ENCODE peak calls at places on chromosomes 3 and 15, in four cellular contexts. One of them, this sample, is unnamed.

GRCh38 chr15:89052474-89052873 is 35.8 kb upstream of the ABHD2 start:
- DNase-seq in SIG-M5: no peak
- DNase-seq in nephron progenitor cell: no peak
- DNase-seq in stimulated activated CD8-positive, alpha-beta memory T cell treated with anti-CD3 and anti-CD28 coated beads, Interleukin-12 subunit alpha, Interleukin-12 subunit beta, amount 100 ng/mL, for 4 hours: no peak
- DNase-seq in this sample: no peak

GRCh38 chr15:64775551-64776401 is at the start of gene RBPMS2:
- DNase-seq in SIG-M5: no peak
- DNase-seq in nephron progenitor cell: peak; percentile 69
- DNase-seq in stimulated activated CD8-positive, alpha-beta memory T cell treated with anti-CD3 and anti-CD28 coated beads, Interleukin-12 subunit alpha, Interleukin-12 subunit beta, amount 100 ng/mL, for 4 hours: no peak
- DNase-seq in this sample: no peak

GRCh38 chr15:52281085-52282035 is 14.2 kb downstream of the MYO5C start:
- DNase-seq in nephron progenitor cell: no peak
- DNase-seq in stimulated activated CD8-positive, alpha-beta memory T cell treated with anti-CD3 and anti-CD28 coated beads, Interleukin-12 subunit alpha, Interleukin-12 subunit beta, amount 100 ng/mL, for 4 hours: no peak
- DNase-seq in SIG-M5: no peak
- DNase-seq in this sample: peak; percentile 71

GRCh38 chr15:72202302-72202701 is 4.7 kb upstream of the GRAMD2A start:
- DNase-seq in nephron progenitor cell: no peak
- DNase-seq in SIG-M5: no peak
- DNase-seq in stimulated activated CD8-positive, alpha-beta memory T cell treated with anti-CD3 and anti-CD28 coated beads, Interleukin-12 subunit alpha, Interleukin-12 subunit beta, amount 100 ng/mL, for 4 hours: no peak
- DNase-seq in this sample: no peak

GRCh38 chr3:152235709-152236298 is 32.9 kb upstream of the MBNL1 start:
- DNase-seq in nephron progenitor cell: no peak
- DNase-seq in stimulated activated CD8-positive, alpha-beta memory T cell treated with anti-CD3 and anti-CD28 coated beads, Interleukin-12 subunit alpha, Interleukin-12 subunit beta, amount 100 ng/mL, for 4 hours: no peak
- DNase-seq in SIG-M5: no peak
- DNase-seq in this sample: no peak

GRCh38 chr3:56005196-56005805 is 463.0 kb downstream of the ERC2 start:
- DNase-seq in stimulated activated CD8-positive, alpha-beta memory T cell treated with anti-CD3 and anti-CD28 coated beads, Interleukin-12 subunit alpha, Interleukin-12 subunit beta, amount 100 ng/mL, for 4 hours: no peak
- DNase-seq in nephron progenitor cell: no peak
- DNase-seq in SIG-M5: no peak
- DNase-seq in this sample: no peak

GRCh38 chr3:175951047-175951694 is 1092.0 kb downstream of the NAALADL2 start:
- DNase-seq in stimulated activated CD8-positive, alpha-beta memory T cell treated with anti-CD3 and anti-CD28 coated beads, Interleukin-12 subunit alpha, Interleukin-12 subunit beta, amount 100 ng/mL, for 4 hours: no peak
- DNase-seq in SIG-M5: no peak
- DNase-seq in nephron progenitor cell: no peak
- DNase-seq in this sample: no peak

GRCh38 chr3:115857518-115858136 is 234.3 kb downstream of the GAP43 start:
- DNase-seq in stimulated activated CD8-positive, alpha-beta memory T cell treated with anti-CD3 and anti-CD28 coated beads, Interleukin-12 subunit alpha, Interleukin-12 subunit beta, amount 100 ng/mL, for 4 hours: no peak
- DNase-seq in nephron progenitor cell: no peak
- DNase-seq in SIG-M5: no peak
- DNase-seq in this sample: no peak

GRCh38 chr3:116247510-116248077 is 197.7 kb downstream of the LSAMP start:
- DNase-seq in nephron progenitor cell: no peak
- DNase-seq in SIG-M5: no peak
- DNase-seq in stimulated activated CD8-positive, alpha-beta memory T cell treated with anti-CD3 and anti-CD28 coated beads, Interleukin-12 subunit alpha, Interleukin-12 subunit beta, amount 100 ng/mL, for 4 hours: no peak
- DNase-seq in this sample: no peak

GRCh38 chr15:50262533-50262932 is 3.0 kb downstream of the HDC start:
- DNase-seq in SIG-M5: no peak
- DNase-seq in stimulated activated CD8-positive, alpha-beta memory T cell treated with anti-CD3 and anti-CD28 coated beads, Interleukin-12 subunit alpha, Interleukin-12 subunit beta, amount 100 ng/mL, for 4 hours: peak; percentile 24
- DNase-seq in nephron progenitor cell: no peak
- DNase-seq in this sample: no peak

GRCh38 chr3:51684971-51685751 is 14.1 kb downstream of the TEX264 start:
- DNase-seq in stimulated activated CD8-positive, alpha-beta memory T cell treated with anti-CD3 and anti-CD28 coated beads, Interleukin-12 subunit alpha, Interleukin-12 subunit beta, amount 100 ng/mL, for 4 hours: no peak
- DNase-seq in nephron progenitor cell: no peak
- DNase-seq in SIG-M5: no peak
- DNase-seq in this sample: no peak

GRCh38 chr3:63934041-63934440 is 21.9 kb upstream of the SCAANT1 start:
- DNase-seq in stimulated activated CD8-positive, alpha-beta memory T cell treated with anti-CD3 and anti-CD28 coated beads, Interleukin-12 subunit alpha, Interleukin-12 subunit beta, amount 100 ng/mL, for 4 hours: no peak
- DNase-seq in SIG-M5: no peak
- DNase-seq in nephron progenitor cell: no peak
- DNase-seq in this sample: no peak

GRCh38 chr3:5013021-5013906 is 34.0 kb downstream of the BHLHE40 start:
- DNase-seq in nephron progenitor cell: no peak
- DNase-seq in SIG-M5: peak; percentile 32
- DNase-seq in stimulated activated CD8-positive, alpha-beta memory T cell treated with anti-CD3 and anti-CD28 coated beads, Interleukin-12 subunit alpha, Interleukin-12 subunit beta, amount 100 ng/mL, for 4 hours: no peak
- DNase-seq in this sample: no peak

GRCh38 chr15:39887832-39888231 is 32.2 kb downstream of the GPR176 start:
- DNase-seq in stimulated activated CD8-positive, alpha-beta memory T cell treated with anti-CD3 and anti-CD28 coated beads, Interleukin-12 subunit alpha, Interleukin-12 subunit beta, amount 100 ng/mL, for 4 hours: no peak
- DNase-seq in nephron progenitor cell: no peak
- DNase-seq in SIG-M5: no peak
- DNase-seq in this sample: no peak

GRCh38 chr3:54349231-54349647 is 226.9 kb downstream of the CACNA2D3 start:
- DNase-seq in nephron progenitor cell: no peak
- DNase-seq in stimulated activated CD8-positive, alpha-beta memory T cell treated with anti-CD3 and anti-CD28 coated beads, Interleukin-12 subunit alpha, Interleukin-12 subunit beta, amount 100 ng/mL, for 4 hours: no peak
- DNase-seq in SIG-M5: no peak
- DNase-seq in this sample: peak; percentile 16

GRCh38 chr3:16203031-16203430 is 28.6 kb downstream of the GALNT15 start:
- DNase-seq in SIG-M5: no peak
- DNase-seq in nephron progenitor cell: no peak
- DNase-seq in stimulated activated CD8-positive, alpha-beta memory T cell treated with anti-CD3 and anti-CD28 coated beads, Interleukin-12 subunit alpha, Interleukin-12 subunit beta, amount 100 ng/mL, for 4 hours: no peak
- DNase-seq in this sample: no peak

GRCh38 chr3:45978348-45978747 is 17.3 kb downstream of the FYCO1 start:
- DNase-seq in stimulated activated CD8-positive, alpha-beta memory T cell treated with anti-CD3 and anti-CD28 coated beads, Interleukin-12 subunit alpha, Interleukin-12 subunit beta, amount 100 ng/mL, for 4 hours: no peak
- DNase-seq in SIG-M5: no peak
- DNase-seq in nephron progenitor cell: no peak
- DNase-seq in this sample: no peak

GRCh38 chr3:170813261-170813660 is 56.7 kb downstream of the RPL22L1 start:
- DNase-seq in nephron progenitor cell: no peak
- DNase-seq in stimulated activated CD8-positive, alpha-beta memory T cell treated with anti-CD3 and anti-CD28 coated beads, Interleukin-12 subunit alpha, Interleukin-12 subunit beta, amount 100 ng/mL, for 4 hours: no peak
- DNase-seq in SIG-M5: no peak
- DNase-seq in this sample: no peak

GRCh38 chr3:172546628-172547214 is 23.5 kb upstream of the TNFSF10 start:
- DNase-seq in nephron progenitor cell: no peak
- DNase-seq in SIG-M5: peak; percentile 37
- DNase-seq in stimulated activated CD8-positive, alpha-beta memory T cell treated with anti-CD3 and anti-CD28 coated beads, Interleukin-12 subunit alpha, Interleukin-12 subunit beta, amount 100 ng/mL, for 4 hours: no peak
- DNase-seq in this sample: no peak

GRCh38 chr3:118818386-118818785 is 216.3 kb downstream of the IGSF11 start:
- DNase-seq in SIG-M5: no peak
- DNase-seq in stimulated activated CD8-positive, alpha-beta memory T cell treated with anti-CD3 and anti-CD28 coated beads, Interleukin-12 subunit alpha, Interleukin-12 subunit beta, amount 100 ng/mL, for 4 hours: no peak
- DNase-seq in nephron progenitor cell: no peak
- DNase-seq in this sample: no peak

GRCh38 chr3:159237221-159237620 is 435.4 kb downstream of the MFSD1 start:
- DNase-seq in nephron progenitor cell: no peak
- DNase-seq in SIG-M5: no peak
- DNase-seq in stimulated activated CD8-positive, alpha-beta memory T cell treated with anti-CD3 and anti-CD28 coated beads, Interleukin-12 subunit alpha, Interleukin-12 subunit beta, amount 100 ng/mL, for 4 hours: no peak
- DNase-seq in this sample: no peak

GRCh38 chr15:67998599-67999122 is 55.5 kb upstream of the PIAS1 start:
- DNase-seq in nephron progenitor cell: no peak
- DNase-seq in stimulated activated CD8-positive, alpha-beta memory T cell treated with anti-CD3 and anti-CD28 coated beads, Interleukin-12 subunit alpha, Interleukin-12 subunit beta, amount 100 ng/mL, for 4 hours: no peak
- DNase-seq in SIG-M5: no peak
- DNase-seq in this sample: no peak

GRCh38 chr15:31396881-31397560 is 70.4 kb downstream of the KLF13 start:
- DNase-seq in stimulated activated CD8-positive, alpha-beta memory T cell treated with anti-CD3 and anti-CD28 coated beads, Interleukin-12 subunit alpha, Interleukin-12 subunit beta, amount 100 ng/mL, for 4 hours: no peak
- DNase-seq in nephron progenitor cell: peak; percentile 87
- DNase-seq in SIG-M5: no peak
- DNase-seq in this sample: peak; percentile 97

GRCh38 chr3:56980798-56981390 is 79.6 kb upstream of the SPATA12 start:
- DNase-seq in stimulated activated CD8-positive, alpha-beta memory T cell treated with anti-CD3 and anti-CD28 coated beads, Interleukin-12 subunit alpha, Interleukin-12 subunit beta, amount 100 ng/mL, for 4 hours: peak; percentile 11
- DNase-seq in nephron progenitor cell: no peak
- DNase-seq in SIG-M5: peak; percentile 92
- DNase-seq in this sample: no peak

GRCh38 chr3:16127257-16127656 is 47.2 kb upstream of the GALNT15 start:
- DNase-seq in nephron progenitor cell: no peak
- DNase-seq in stimulated activated CD8-positive, alpha-beta memory T cell treated with anti-CD3 and anti-CD28 coated beads, Interleukin-12 subunit alpha, Interleukin-12 subunit beta, amount 100 ng/mL, for 4 hours: no peak
- DNase-seq in SIG-M5: no peak
- DNase-seq in this sample: no peak

GRCh38 chr3:47577583-47578118 is 1.0 kb downstream of the CSPG5 start:
- DNase-seq in SIG-M5: no peak
- DNase-seq in nephron progenitor cell: peak; percentile 38
- DNase-seq in stimulated activated CD8-positive, alpha-beta memory T cell treated with anti-CD3 and anti-CD28 coated beads, Interleukin-12 subunit alpha, Interleukin-12 subunit beta, amount 100 ng/mL, for 4 hours: no peak
- DNase-seq in this sample: peak; percentile 15

GRCh38 chr3:133987933-133988484 is 41.7 kb downstream of the SLCO2A1 start:
- DNase-seq in stimulated activated CD8-positive, alpha-beta memory T cell treated with anti-CD3 and anti-CD28 coated beads, Interleukin-12 subunit alpha, Interleukin-12 subunit beta, amount 100 ng/mL, for 4 hours: no peak
- DNase-seq in SIG-M5: no peak
- DNase-seq in nephron progenitor cell: no peak
- DNase-seq in this sample: no peak

GRCh38 chr3:9168230-9168629 is 81.2 kb downstream of the SRGAP3 start:
- DNase-seq in SIG-M5: no peak
- DNase-seq in stimulated activated CD8-positive, alpha-beta memory T cell treated with anti-CD3 and anti-CD28 coated beads, Interleukin-12 subunit alpha, Interleukin-12 subunit beta, amount 100 ng/mL, for 4 hours: no peak
- DNase-seq in nephron progenitor cell: no peak
- DNase-seq in this sample: peak; percentile 45